ENCODE peak calls at places on chromosome 17, in six cellular contexts. One of them, this sample, is unnamed.

GRCh38 chr17:38996660-38997337 is 29.6 kb upstream of the FBXO47 start:
- DNase-seq in psoas muscle: no peak
- DNase-seq in retinal pigment epithelial cell: no peak
- DNase-seq in body of pancreas: no peak
- DNase-seq in lung: no peak
- DNase-seq in left lung: no peak
- DNase-seq in this sample: no peak

GRCh38 chr17:67594115-67594878 is 123.4 kb upstream of the NOL11 start:
- DNase-seq in psoas muscle: no peak
- DNase-seq in retinal pigment epithelial cell: no peak
- DNase-seq in body of pancreas: peak
- DNase-seq in lung: no peak
- DNase-seq in left lung: no peak
- DNase-seq in this sample: no peak

GRCh38 chr17:55722016-55722706 is 503 bp downstream of the TMEM100 start:
- DNase-seq in psoas muscle: no peak
- DNase-seq in retinal pigment epithelial cell: no peak
- DNase-seq in body of pancreas: no peak
- DNase-seq in lung: no peak
- DNase-seq in left lung: no peak
- DNase-seq in this sample: no peak

GRCh38 chr17:29032798-29033197 is 10.1 kb upstream of the PIPOX start:
- DNase-seq in psoas muscle: no peak
- DNase-seq in retinal pigment epithelial cell: no peak
- DNase-seq in body of pancreas: no peak
- DNase-seq in lung: no peak
- DNase-seq in left lung: no peak
- DNase-seq in this sample: no peak

GRCh38 chr17:74172700-74173099 is 30.8 kb upstream of the RPL38 start:
- DNase-seq in psoas muscle: no peak
- DNase-seq in retinal pigment epithelial cell: no peak
- DNase-seq in body of pancreas: no peak
- DNase-seq in lung: no peak
- DNase-seq in left lung: no peak
- DNase-seq in this sample: no peak

GRCh38 chr17:38455288-38455915 is 27.1 kb downstream of the ARHGAP23 start:
- DNase-seq in psoas muscle: no peak
- DNase-seq in retinal pigment epithelial cell: no peak
- DNase-seq in body of pancreas: no peak
- DNase-seq in lung: no peak
- DNase-seq in left lung: no peak
- DNase-seq in this sample: no peak

GRCh38 chr17:40526668-40527067 is 25.2 kb upstream of the TNS4 start:
- DNase-seq in psoas muscle: peak
- DNase-seq in retinal pigment epithelial cell: no peak
- DNase-seq in body of pancreas: no peak
- DNase-seq in lung: no peak
- DNase-seq in left lung: peak
- DNase-seq in this sample: peak

GRCh38 chr17:38741443-38741842 is 6.7 kb downstream of the PCGF2 start:
- DNase-seq in psoas muscle: no peak
- DNase-seq in retinal pigment epithelial cell: no peak
- DNase-seq in body of pancreas: no peak
- DNase-seq in lung: no peak
- DNase-seq in left lung: no peak
- DNase-seq in this sample: no peak

GRCh38 chr17:75909051-75909811 is 4.5 kb upstream of the MRPL38 start:
- DNase-seq in psoas muscle: no peak
- DNase-seq in retinal pigment epithelial cell: no peak
- DNase-seq in body of pancreas: peak
- DNase-seq in lung: peak
- DNase-seq in left lung: no peak
- DNase-seq in this sample: no peak

GRCh38 chr17:1174490-1174889 is 5.3 kb downstream of the ABR start:
- DNase-seq in psoas muscle: no peak
- DNase-seq in retinal pigment epithelial cell: no peak
- DNase-seq in body of pancreas: no peak
- DNase-seq in lung: no peak
- DNase-seq in left lung: no peak
- DNase-seq in this sample: no peak

GRCh38 chr17:57375770-57376181 is 119.5 kb downstream of the MSI2 start:
- DNase-seq in psoas muscle: no peak
- DNase-seq in retinal pigment epithelial cell: no peak
- DNase-seq in body of pancreas: no peak
- DNase-seq in lung: no peak
- DNase-seq in left lung: no peak
- DNase-seq in this sample: no peak

GRCh38 chr17:47621293-47622178 is 28.2 kb upstream of the KPNB1 start:
- DNase-seq in psoas muscle: peak
- DNase-seq in retinal pigment epithelial cell: peak
- DNase-seq in body of pancreas: peak
- DNase-seq in lung: no peak
- DNase-seq in left lung: peak
- DNase-seq in this sample: no peak

GRCh38 chr17:66638707-66639479 is 196.0 kb upstream of the CACNG5 start:
- DNase-seq in psoas muscle: no peak
- DNase-seq in retinal pigment epithelial cell: no peak
- DNase-seq in body of pancreas: no peak
- DNase-seq in lung: no peak
- DNase-seq in left lung: no peak
- DNase-seq in this sample: no peak

GRCh38 chr17:49213803-49214202 is 3.3 kb downstream of the ABI3 start:
- DNase-seq in psoas muscle: no peak
- DNase-seq in retinal pigment epithelial cell: no peak
- DNase-seq in body of pancreas: no peak
- DNase-seq in lung: no peak
- DNase-seq in left lung: no peak
- DNase-seq in this sample: no peak
- H3K4me3 ChIP-seq in psoas muscle: no peak
- H3K4me3 ChIP-seq in retinal pigment epithelial cell: no peak
- H3K4me3 ChIP-seq in body of pancreas: no peak
- H3K4me3 ChIP-seq in lung: no peak
- H3K4me3 ChIP-seq in left lung: peak
- H3K4me3 ChIP-seq in this sample: no peak

GRCh38 chr17:79379700-79380099 is 231.2 kb downstream of the RBFOX3 start:
- DNase-seq in psoas muscle: no peak
- DNase-seq in retinal pigment epithelial cell: no peak
- DNase-seq in body of pancreas: no peak
- DNase-seq in lung: no peak
- DNase-seq in left lung: no peak
- DNase-seq in this sample: no peak

GRCh38 chr17:79385962-79386563 is 224.8 kb downstream of the RBFOX3 start:
- DNase-seq in psoas muscle: no peak
- DNase-seq in retinal pigment epithelial cell: no peak
- DNase-seq in body of pancreas: no peak
- DNase-seq in lung: no peak
- DNase-seq in left lung: no peak
- DNase-seq in this sample: no peak

GRCh38 chr17:79377230-79377790 is 233.5 kb downstream of the RBFOX3 start:
- DNase-seq in psoas muscle: no peak
- DNase-seq in retinal pigment epithelial cell: no peak
- DNase-seq in body of pancreas: no peak
- DNase-seq in lung: no peak
- DNase-seq in left lung: no peak
- DNase-seq in this sample: no peak

GRCh38 chr17:79387783-79388182 is 223.1 kb downstream of the RBFOX3 start:
- DNase-seq in psoas muscle: no peak
- DNase-seq in retinal pigment epithelial cell: no peak
- DNase-seq in body of pancreas: no peak
- DNase-seq in lung: no peak
- DNase-seq in left lung: no peak
- DNase-seq in this sample: no peak

GRCh38 chr17:79382313-79382712 is 228.5 kb downstream of the RBFOX3 start:
- DNase-seq in psoas muscle: no peak
- DNase-seq in retinal pigment epithelial cell: no peak
- DNase-seq in body of pancreas: no peak
- DNase-seq in lung: no peak
- DNase-seq in left lung: no peak
- DNase-seq in this sample: no peak
- H3K4me3 ChIP-seq in psoas muscle: no peak
- H3K4me3 ChIP-seq in retinal pigment epithelial cell: no peak
- H3K4me3 ChIP-seq in body of pancreas: no peak
- H3K4me3 ChIP-seq in lung: no peak
- H3K4me3 ChIP-seq in left lung: no peak
- H3K4me3 ChIP-seq in this sample: no peak

GRCh38 chr17:27245230-27245696 is 48.7 kb upstream of the WSB1 start:
- DNase-seq in psoas muscle: peak
- DNase-seq in retinal pigment epithelial cell: no peak
- DNase-seq in body of pancreas: peak
- DNase-seq in lung: peak
- DNase-seq in left lung: peak
- DNase-seq in this sample: peak
- H3K4me3 ChIP-seq in psoas muscle: peak
- H3K4me3 ChIP-seq in retinal pigment epithelial cell: peak
- H3K4me3 ChIP-seq in body of pancreas: no peak
- H3K4me3 ChIP-seq in lung: no peak
- H3K4me3 ChIP-seq in left lung: peak
- H3K4me3 ChIP-seq in this sample: peak

GRCh38 chr17:37299257-37299985 is 76.4 kb upstream of the C17orf78 start:
- DNase-seq in psoas muscle: no peak
- DNase-seq in retinal pigment epithelial cell: no peak
- DNase-seq in body of pancreas: no peak
- DNase-seq in lung: no peak
- DNase-seq in left lung: no peak
- DNase-seq in this sample: no peak
- H3K4me3 ChIP-seq in psoas muscle: peak
- H3K4me3 ChIP-seq in retinal pigment epithelial cell: peak
- H3K4me3 ChIP-seq in body of pancreas: no peak
- H3K4me3 ChIP-seq in lung: no peak
- H3K4me3 ChIP-seq in left lung: no peak
- H3K4me3 ChIP-seq in this sample: no peak

DNA sequence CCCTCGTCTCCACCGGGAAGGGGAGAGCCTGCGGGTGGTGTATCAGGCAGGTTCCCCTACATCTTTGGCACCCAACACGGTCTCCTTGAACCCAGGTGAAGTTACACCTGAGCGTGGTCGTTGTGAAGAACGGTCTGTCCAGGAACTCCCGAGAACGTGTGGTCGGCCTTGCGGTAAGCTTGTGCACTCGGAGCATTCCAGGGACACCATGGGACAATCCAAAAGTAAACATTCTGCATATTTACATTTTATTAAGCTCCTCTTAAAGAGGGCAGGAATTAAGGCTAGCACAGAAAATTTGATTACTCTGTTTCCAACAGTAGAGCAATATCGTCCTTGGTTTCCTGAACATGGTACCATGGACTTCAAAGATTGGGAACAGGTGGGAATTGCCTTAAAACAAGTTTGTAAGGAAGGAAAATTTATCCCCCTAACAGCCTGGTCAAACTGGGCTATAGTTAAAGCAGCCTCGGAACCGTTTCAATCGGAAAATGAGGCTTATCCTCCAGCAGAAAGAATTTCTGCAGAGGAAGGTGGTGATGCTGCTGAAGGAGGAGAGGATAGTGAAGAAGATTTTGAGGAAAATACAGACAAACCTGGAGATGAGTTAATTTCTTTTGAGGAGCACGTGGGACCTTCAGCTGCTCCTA is 18.2 kb downstream of the ALOX15B start:
- DNase-seq in psoas muscle: no peak
- DNase-seq in retinal pigment epithelial cell: no peak
- DNase-seq in body of pancreas: no peak
- DNase-seq in lung: no peak
- DNase-seq in left lung: no peak
- DNase-seq in this sample: no peak
- H3K4me3 ChIP-seq in psoas muscle: no peak
- H3K4me3 ChIP-seq in retinal pigment epithelial cell: no peak
- H3K4me3 ChIP-seq in body of pancreas: no peak
- H3K4me3 ChIP-seq in lung: no peak
- H3K4me3 ChIP-seq in left lung: peak
- H3K4me3 ChIP-seq in this sample: no peak

GRCh38 chr17:81483862-81484194 is 28.8 kb downstream of the ACTG1 start:
- DNase-seq in psoas muscle: no peak
- DNase-seq in retinal pigment epithelial cell: no peak
- DNase-seq in body of pancreas: no peak
- DNase-seq in lung: no peak
- DNase-seq in left lung: no peak
- DNase-seq in this sample: no peak
- H3K4me3 ChIP-seq in psoas muscle: peak
- H3K4me3 ChIP-seq in retinal pigment epithelial cell: no peak
- H3K4me3 ChIP-seq in body of pancreas: no peak
- H3K4me3 ChIP-seq in lung: no peak
- H3K4me3 ChIP-seq in left lung: peak
- H3K4me3 ChIP-seq in this sample: peak

DNA sequence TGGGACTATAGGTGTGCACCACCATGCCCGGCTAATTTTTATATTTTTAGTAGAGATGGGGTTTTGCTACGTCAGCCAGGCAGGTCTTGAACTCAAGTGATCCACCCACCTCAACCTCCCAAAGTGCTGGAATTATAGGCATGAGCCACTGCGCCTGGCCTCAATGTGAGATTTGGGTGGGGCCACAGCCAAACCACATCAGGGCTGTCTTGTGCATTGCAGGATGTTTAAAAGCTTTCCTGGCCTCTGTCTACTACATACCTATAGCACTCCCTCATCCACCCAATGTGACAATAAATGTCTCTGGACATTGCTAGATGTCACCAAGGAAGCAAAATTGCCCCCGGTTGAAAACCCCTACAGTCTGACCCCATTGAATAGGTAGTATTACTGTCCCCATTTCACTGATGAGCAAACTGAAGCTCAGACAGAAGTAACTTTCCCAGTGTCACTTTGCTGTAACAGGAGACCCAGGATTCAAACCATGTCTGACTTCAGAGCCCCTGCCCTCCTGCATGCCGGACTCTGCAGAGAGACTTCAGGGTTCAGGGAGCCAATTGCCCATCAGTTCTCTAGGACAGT is 3.6 kb upstream of the MAP3K14 start:
- DNase-seq in psoas muscle: no peak
- DNase-seq in retinal pigment epithelial cell: no peak
- DNase-seq in body of pancreas: no peak
- DNase-seq in lung: no peak
- DNase-seq in left lung: no peak
- DNase-seq in this sample: no peak
- H3K4me3 ChIP-seq in psoas muscle: no peak
- H3K4me3 ChIP-seq in retinal pigment epithelial cell: no peak
- H3K4me3 ChIP-seq in body of pancreas: no peak
- H3K4me3 ChIP-seq in lung: no peak
- H3K4me3 ChIP-seq in left lung: no peak
- H3K4me3 ChIP-seq in this sample: no peak

GRCh38 chr17:81911969-81912368 is 770 bp upstream of the PCYT2 start:
- DNase-seq in psoas muscle: no peak
- DNase-seq in retinal pigment epithelial cell: no peak
- DNase-seq in body of pancreas: no peak
- DNase-seq in lung: no peak
- DNase-seq in left lung: no peak
- DNase-seq in this sample: no peak
- H3K4me3 ChIP-seq in psoas muscle: peak
- H3K4me3 ChIP-seq in retinal pigment epithelial cell: no peak
- H3K4me3 ChIP-seq in body of pancreas: no peak
- H3K4me3 ChIP-seq in lung: no peak
- H3K4me3 ChIP-seq in left lung: no peak
- H3K4me3 ChIP-seq in this sample: no peak